ENCODE peak calls at places on chromosomes 6 and 20, in six cellular contexts. T is cardiac muscle cell; G is pancreas; D is colonic mucosa; J is NT2/D1; N is CD8-positive, alpha-beta T cell. H is an unnamed sample.

GRCh38 chr6:15285682-15286294 is 39.9 kb downstream of the JARID2 start:
- DNase-seq in N (no peak), G (no peak), T (no peak), J (no peak), D (no peak), H (no peak)

GRCh38 chr6:105359419-105360366 is 43.2 kb downstream of the PREP start:
- DNase-seq in J (no peak), D (no peak), T (peak; percentile 93), N (no peak), G (no peak), H (no peak)

GRCh38 chr6:104599821-104600658 is 259.7 kb downstream of the HACE1 start:
- DNase-seq in D (no peak), J (no peak), T (peak; percentile 47), G (no peak), N (no peak), H (no peak)

GRCh38 chr6:125421853-125422252 is 120.1 kb upstream of the HDDC2 start:
- DNase-seq in N (no peak), G (no peak), T (peak; percentile 53), D (no peak), J (peak; percentile 71), H (peak; percentile 11)

GRCh38 chr6:12760911-12761310 is 44.3 kb downstream of the PHACTR1 start:
- DNase-seq in T (no peak), J (no peak), D (no peak), G (no peak), N (no peak), H (no peak)

GRCh38 chr20:14553774-14554524 is 216.5 kb upstream of the FLRT3 start:
- DNase-seq in G (no peak), T (peak; percentile 1), D (no peak), J (no peak), N (no peak), H (no peak)

GRCh38 chr20:430091-430999 is 22.2 kb downstream of the RBCK1 start:
- DNase-seq in T (no peak), N (no peak), G (no peak), D (no peak), J (no peak), H (no peak)

GRCh38 chr6:73152998-73153757 is 72.1 kb downstream of the KHDC1L start:
- DNase-seq in G (no peak), J (no peak), T (peak; percentile 8), D (no peak), N (no peak), H (no peak)

GRCh38 chr20:17849901-17850673 is 118.5 kb downstream of the SNX5 start:
- DNase-seq in J (no peak), T (peak; percentile 99), G (no peak), N (no peak), D (no peak), H (peak; percentile 97)

GRCh38 chr6:64732888-64733287 is 974.1 kb downstream of the EYS start:
- DNase-seq in J (peak; percentile 27), G (no peak), T (peak; percentile 71), D (no peak), N (no peak), H (no peak)

GRCh38 chr6:27065183-27065582 is 182.3 kb upstream of the PRSS16 start:
- DNase-seq in J (no peak), T (no peak), G (no peak), D (no peak), N (no peak), H (no peak)

GRCh38 chr20:54649511-54649962 is 174.1 kb downstream of the DOK5 start:
- DNase-seq in D (peak; percentile 83), J (peak; percentile 84), N (peak; percentile 22), T (peak; percentile 85), G (peak; percentile 86), H (no peak)

GRCh38 chr20:11810316-11811130 is 107.2 kb upstream of the BTBD3 start:
- DNase-seq in J (no peak), T (peak; percentile 13), G (no peak), D (no peak), N (no peak), H (no peak)

GRCh38 chr6:31952140-31952805 is 6.4 kb downstream of the CFB start:
- DNase-seq in N (no peak), J (peak; percentile 6), G (peak; percentile 64), D (peak; percentile 66), T (peak; percentile 79), H (no peak)

GRCh38 chr20:32333988-32334885 is 23.9 kb upstream of the ASXL1 start:
- DNase-seq in G (peak; percentile 71), T (peak; percentile 80), D (peak; percentile 70), J (no peak), N (peak; percentile 10), H (no peak)

GRCh38 chr6:15763364-15763763 is 100.5 kb upstream of the DTNBP1 start:
- DNase-seq in J (no peak), D (no peak), T (peak; percentile 72), G (no peak), N (no peak), H (no peak)

DNA sequence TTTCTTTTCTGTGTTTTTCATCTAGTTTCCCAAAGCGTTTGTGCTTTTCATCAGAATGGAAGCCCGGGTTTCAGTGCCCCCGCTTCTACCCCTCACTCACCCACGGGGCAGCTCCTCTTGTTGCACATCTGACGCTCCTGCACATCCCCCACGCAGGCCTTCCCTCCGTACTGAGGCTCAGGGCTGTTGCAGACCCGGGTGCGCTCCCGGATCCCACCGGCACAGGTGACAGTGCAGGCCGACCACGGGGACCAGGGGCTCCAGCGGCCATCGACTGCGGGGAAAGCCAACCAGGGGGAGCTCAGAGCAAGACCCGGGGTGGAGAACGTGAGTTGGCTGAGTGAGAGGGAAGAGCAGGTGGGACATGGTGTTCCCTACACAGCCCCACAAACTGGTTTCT is 19.0 kb downstream of the THBS2 start:
- DNase-seq in T (no peak), D (no peak), G (no peak), N (no peak), J (no peak), H (no peak)
- H3K36me3 ChIP-seq in T (no peaks in the 10 kb centered on the region), D (no peaks in the 10 kb centered on the region), G (no peaks in the 10 kb centered on the region), N (no peaks in the 10 kb centered on the region), J (no peaks in the 10 kb centered on the region), H (peaks cover 62% of the 10 kb centered on the region)

DNA sequence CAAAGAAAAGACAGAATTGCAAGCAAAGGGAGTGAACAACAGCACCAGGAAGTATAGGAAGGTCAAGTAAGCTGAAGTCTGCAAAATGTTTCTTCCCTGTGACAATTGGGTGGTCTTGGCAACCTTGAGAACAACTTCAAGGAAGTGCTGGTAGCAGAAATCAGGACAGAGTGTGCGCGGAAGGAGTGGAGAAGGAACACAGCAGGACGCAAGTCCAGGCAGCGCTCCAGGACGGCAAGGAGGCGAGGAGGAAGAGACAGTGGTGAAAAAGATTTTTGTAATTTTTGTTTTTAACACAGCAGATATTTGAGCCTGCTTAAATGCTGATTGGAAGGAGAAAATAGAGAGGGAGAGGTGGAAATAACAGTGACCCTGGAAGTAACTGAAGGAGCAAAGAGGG is 141.7 kb downstream of the F13A1 start:
- DNase-seq in T (no peak), J (no peak), G (no peak), D (no peak), N (no peak), H (no peak)
- H3K27me3 ChIP-seq in T (no peaks in the 10 kb centered on the region), J (no peaks in the 10 kb centered on the region), G (no peaks in the 10 kb centered on the region), D (no peaks in the 10 kb centered on the region), N (no peaks in the 10 kb centered on the region), H (no peaks in the 10 kb centered on the region)

DNA sequence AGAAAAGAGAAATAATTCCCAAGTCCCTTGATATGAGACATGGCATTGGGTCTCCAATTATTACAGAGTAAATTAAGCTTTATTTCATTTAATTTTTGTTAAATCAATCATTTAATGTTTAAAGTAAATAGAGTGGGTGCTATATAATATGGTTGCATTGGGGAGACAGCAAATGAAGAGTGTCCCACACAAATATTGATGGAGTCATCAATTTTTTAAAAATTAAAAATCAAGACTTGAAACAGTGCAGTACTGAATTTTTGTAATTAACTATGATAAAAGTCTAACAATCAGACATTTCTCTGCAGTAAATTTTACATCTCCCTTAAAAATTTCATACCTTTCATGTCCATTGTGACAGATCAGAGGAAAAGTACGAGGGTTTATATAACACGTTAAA is 193.9 kb upstream of the ID4 start:
- DNase-seq in G (no peak), D (no peak), N (no peak), J (no peak), T (no peak), H (no peak)
- H3K36me3 ChIP-seq in G (no peaks in the 10 kb centered on the region), D (no peaks in the 10 kb centered on the region), N (no peaks in the 10 kb centered on the region), J (no peaks in the 10 kb centered on the region), T (no peaks in the 10 kb centered on the region), H (no peaks in the 10 kb centered on the region)

GRCh38 chr6:127567476-127567875 is 9.5 kb upstream of the C6orf58 start:
- DNase-seq in G (no peak), D (no peak), T (no peak), N (no peak), J (no peak), H (no peak)

GRCh38 chr6:127566671-127567070 is 10.3 kb upstream of the C6orf58 start:
- DNase-seq in D (no peak), G (no peak), N (no peak), T (no peak), J (no peak), H (no peak)

GRCh38 chr6:127561660-127562059 is 15.3 kb upstream of the C6orf58 start:
- DNase-seq in G (no peak), D (no peak), J (no peak), T (no peak), N (no peak), H (no peak)

GRCh38 chr6:127566119-127566518 is 10.9 kb upstream of the C6orf58 start:
- DNase-seq in D (no peak), N (no peak), G (no peak), T (no peak), J (no peak), H (no peak)

DNA sequence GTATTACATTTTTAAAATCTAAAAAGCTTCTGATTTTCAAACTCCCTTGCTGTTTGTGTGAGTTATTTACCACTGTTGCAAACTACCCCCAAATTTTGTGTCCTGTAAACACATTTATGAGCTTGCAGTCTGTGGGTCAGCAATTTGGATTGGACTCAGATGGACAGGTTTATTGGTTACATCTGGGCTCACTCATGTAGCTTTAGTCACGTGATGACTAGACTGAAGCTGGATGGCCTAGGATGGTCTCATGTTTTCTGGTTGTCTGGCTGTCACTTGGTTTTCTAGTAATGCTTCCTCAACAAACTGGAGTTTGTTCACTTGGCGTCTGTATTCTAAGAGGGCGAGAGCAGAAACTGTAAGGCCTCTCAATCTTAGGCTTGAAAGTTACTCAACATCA is 12.2 kb upstream of the C6orf58 start:
- DNase-seq in N (no peak), J (no peak), D (no peak), G (no peak), T (no peak), H (no peak)
- H3K27me3 ChIP-seq in N (no peaks in the 10 kb centered on the region), J (no peaks in the 10 kb centered on the region), D (no peaks in the 10 kb centered on the region), G (no peaks in the 10 kb centered on the region), T (no peaks in the 10 kb centered on the region), H (no peaks in the 10 kb centered on the region)

DNA sequence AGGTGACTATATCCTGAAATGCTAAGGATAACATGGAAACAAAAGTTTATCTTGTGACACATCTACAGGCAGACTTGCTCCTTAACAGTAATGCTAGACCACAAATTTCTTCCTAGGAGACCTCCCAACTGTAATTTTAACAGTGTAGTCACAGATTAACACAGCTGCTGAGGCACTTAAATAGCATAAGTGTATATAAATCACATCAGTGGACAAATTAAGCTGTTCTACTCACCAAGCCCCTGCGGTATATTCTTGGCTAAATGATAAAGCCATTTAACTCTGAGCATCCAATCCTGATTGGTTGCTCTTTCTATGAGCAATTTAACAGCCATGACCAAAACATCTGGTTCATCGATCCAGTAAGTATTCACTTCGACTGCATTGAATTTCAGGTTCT is 73.3 kb upstream of the LYRM2 start:
- DNase-seq in G (no peak), J (no peak), D (no peak), N (no peak), T (no peak), H (no peak)
- H3K36me3 ChIP-seq in G (peaks cover 39% of the 10 kb centered on the region), J (peaks cover 89% of the 10 kb centered on the region), D (no peaks in the 10 kb centered on the region), N (peaks cover 66% of the 10 kb centered on the region), T (peaks cover 53% of the 10 kb centered on the region), H (peaks cover 60% of the 10 kb centered on the region)

H was measured in ascending aorta.